ENCODE peak calls at places on chromosomes 16 and 17, in seven cellular contexts. Q is B cell, T is psoas muscle, R is uterus, G is HFF-Myc, X is A549, E is esophagus muscularis mucosa. D is an unnamed sample.

GRCh38 chr17:78356163-78356713 is 3.6 kb downstream of the SOCS3 start:
- DNase-seq in Q (peak; percentile 93), T (peak; percentile 73), R (no peak), G (peak; percentile 71), X (peak; percentile 67), E (no peak), D (peak; percentile 93)

GRCh38 chr16:14350081-14350480 is 279.0 kb downstream of the MRTFB start:
- DNase-seq in Q (no peak), T (no peak), R (no peak), G (no peak), X (no peak), E (no peak), D (no peak)

GRCh38 chr16:67000384-67001158 is 12.2 kb downstream of the CES4A start:
- DNase-seq in Q (peak; percentile 66), T (peak; percentile 73), R (peak; percentile 61), G (no peak), X (peak; percentile 58), E (no peak), D (peak; percentile 78)

GRCh38 chr16:57603110-57604024 is 25.1 kb upstream of the ADGRG1 start:
- DNase-seq in Q (no peak), T (no peak), R (no peak), G (no peak), X (no peak), E (no peak), D (no peak)

GRCh38 chr17:61422869-61423268 is 23.2 kb downstream of the TBX2 start:
- DNase-seq in Q (no peak), T (no peak), R (no peak), G (no peak), X (no peak), E (no peak), D (no peak)

GRCh38 chr16:85913688-85914422 is 14.9 kb downstream of the IRF8 start:
- DNase-seq in Q (no peak), T (no peak), R (no peak), G (no peak), X (no peak), E (no peak), D (no peak)

GRCh38 chr17:13534946-13535345 is 66.8 kb downstream of the HS3ST3A1 start:
- DNase-seq in Q (no peak), T (no peak), R (no peak), G (no peak), X (no peak), E (no peak), D (no peak)

GRCh38 chr16:14564323-14564722 is 65.7 kb downstream of the PARN start:
- DNase-seq in Q (no peak), T (no peak), R (no peak), G (no peak), X (no peak), E (no peak), D (no peak)

GRCh38 chr17:77888242-77889134 is 70.0 kb upstream of the TNRC6C start:
- DNase-seq in Q (no peak), T (peak; percentile 43), R (no peak), G (no peak), X (no peak), E (no peak), D (no peak)

GRCh38 chr17:2926019-2926650 is 129.9 kb downstream of the RAP1GAP2 start:
- DNase-seq in Q (no peak), T (no peak), R (no peak), G (no peak), X (no peak), E (no peak), D (no peak)

GRCh38 chr17:27996157-27997043 is 46.1 kb upstream of the NLK start:
- DNase-seq in Q (no peak), T (no peak), R (no peak), G (no peak), X (no peak), E (no peak), D (no peak)

GRCh38 chr16:65704866-65705265 is 583.0 kb upstream of the CDH11 start:
- DNase-seq in Q (no peak), T (no peak), R (no peak), G (no peak), X (no peak), E (no peak), D (no peak)

GRCh38 chr16:21150375-21151001 is at the start of gene DNAH3:
- DNase-seq in Q (no peak), T (no peak), R (no peak), G (no peak), X (no peak), E (no peak), D (no peak)

GRCh38 chr17:47649972-47650524 is 329 bp downstream of the KPNB1 start:
- DNase-seq in Q (peak; percentile 59), T (no peak), R (no peak), G (no peak), X (peak; percentile 53), E (peak; percentile 92), D (peak; percentile 71)

GRCh38 chr16:81486555-81487061 is 42.0 kb downstream of the CMIP start:
- DNase-seq in Q (no peak), T (peak; percentile 80), R (no peak), G (peak; percentile 51), X (no peak), E (no peak), D (no peak)

GRCh38 chr16:78428193-78428592 is 328.7 kb downstream of the WWOX start:
- DNase-seq in Q (no peak), T (no peak), R (no peak), G (no peak), X (no peak), E (no peak), D (no peak)

GRCh38 chr17:32998111-32998892 is 6.7 kb downstream of the SPACA3 start:
- DNase-seq in Q (peak; percentile 63), T (peak; percentile 83), R (peak; percentile 82), G (peak; percentile 49), X (peak; percentile 79), E (no peak), D (peak; percentile 83)

GRCh38 chr17:2214047-2214717 is 89.4 kb downstream of the SMG6 start:
- DNase-seq in Q (no peak), T (peak; percentile 72), R (peak; percentile 69), G (no peak), X (no peak), E (peak; percentile 94), D (no peak)

GRCh38 chr16:84535408-84535807 is 30.9 kb upstream of the MEAK7 start:
- DNase-seq in Q (no peak), T (no peak), R (no peak), G (no peak), X (no peak), E (no peak), D (no peak)

GRCh38 chr17:81815646-81815985 is 11.7 kb downstream of the GCGR start:
- DNase-seq in Q (no peak), T (no peak), R (no peak), G (no peak), X (no peak), E (no peak), D (no peak)

GRCh38 chr16:76345093-76345735 is 68.0 kb downstream of the CNTNAP4 start:
- DNase-seq in Q (no peak), T (peak; percentile 65), R (no peak), G (no peak), X (no peak), E (no peak), D (no peak)

GRCh38 chr16:82995927-82996441 is 369.2 kb downstream of the CDH13 start:
- DNase-seq in Q (no peak), T (no peak), R (peak; percentile 46), G (peak; percentile 91), X (no peak), E (no peak), D (no peak)

GRCh38 chr16:31507617-31507928 is 618 bp downstream of the RUSF1 start:
- DNase-seq in Q (no peak), T (no peak), R (no peak), G (no peak), X (no peak), E (no peak), D (no peak)

DNA sequence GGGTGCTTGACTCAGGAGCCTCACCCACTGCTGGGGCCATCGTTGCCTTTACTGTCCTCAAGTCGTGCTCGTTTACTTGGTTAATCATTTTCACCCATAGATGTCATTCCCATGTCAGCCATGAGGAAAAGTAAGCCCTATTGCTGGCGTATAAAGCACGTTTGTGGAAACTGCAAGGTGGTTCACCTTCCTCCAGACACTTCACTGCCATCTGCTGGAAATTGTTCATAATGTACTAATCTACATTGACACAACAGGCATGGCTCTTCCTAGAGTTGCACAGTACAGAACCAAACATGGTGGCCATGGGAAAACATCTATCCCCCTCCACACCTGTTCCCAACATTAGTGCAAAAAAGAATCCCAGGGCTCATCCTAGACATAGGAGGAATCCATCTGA is 116.6 kb downstream of the ZNF18 start:
- DNase-seq in Q (no peak), T (no peak), R (no peak), G (no peak), X (peak; percentile 33), E (no peak), D (no peak)
- TF ChIP-seq CTCF in Q (no peak), T (no peak), R (no peak), G (no peak), X (peak; percentile 34), E (peak; percentile 22), D (no peak)

GRCh38 chr17:44222112-44222869 is 2.8 kb upstream of the UBTF start:
- DNase-seq in Q (peak; percentile 65), T (peak; percentile 86), R (peak; percentile 85), G (no peak), X (peak; percentile 87), E (peak; percentile 96), D (peak; percentile 80)
- TF ChIP-seq CTCF in Q (no peak), T (peak; percentile 8), R (peak; percentile 48), G (peak; percentile 26), X (peak; percentile 24), E (peak; percentile 30), D (peak; percentile 19)

GRCh38 chr16:1545044-1545736 is 11.7 kb downstream of the TMEM204 start:
- DNase-seq in Q (no peak), T (peak; percentile 69), R (peak; percentile 67), G (no peak), X (no peak), E (no peak), D (no peak)

GRCh38 chr16:1542533-1542932 is 9.1 kb downstream of the TMEM204 start:
- DNase-seq in Q (no peak), T (peak; percentile 48), R (no peak), G (no peak), X (no peak), E (no peak), D (no peak)

GRCh38 chr16:1541293-1542165 is 8.1 kb downstream of the TMEM204 start:
- DNase-seq in Q (no peak), T (no peak), R (no peak), G (no peak), X (no peak), E (no peak), D (no peak)

GRCh38 chr16:1542166-1542500 is 8.7 kb downstream of the TMEM204 start:
- DNase-seq in Q (no peak), T (no peak), R (no peak), G (no peak), X (no peak), E (no peak), D (no peak)

GRCh38 chr16:1543085-1543896 is 9.8 kb downstream of the TMEM204 start:
- DNase-seq in Q (peak; percentile 57), T (peak; percentile 82), R (peak; percentile 79), G (peak; percentile 61), X (peak; percentile 51), E (no peak), D (peak; percentile 77)
- TF ChIP-seq CTCF in Q (no peak), T (no peak), R (no peak), G (peak; percentile 11), X (no peak), E (no peak), D (no peak)

GRCh38 chr16:5415123-5415522 is 317.5 kb upstream of the EEF2KMT start:
- DNase-seq in Q (no peak), T (no peak), R (no peak), G (no peak), X (no peak), E (no peak), D (no peak)

GRCh38 chr16:5416013-5416412 is 318.4 kb upstream of the EEF2KMT start:
- DNase-seq in Q (no peak), T (no peak), R (no peak), G (no peak), X (no peak), E (no peak), D (no peak)

GRCh38 chr16:5412721-5413120 is 315.1 kb upstream of the EEF2KMT start:
- DNase-seq in Q (no peak), T (no peak), R (no peak), G (no peak), X (no peak), E (no peak), D (no peak)
- TF ChIP-seq CTCF in Q (no peak), T (no peak), R (no peak), G (no peak), X (no peak), E (no peak), D (no peak)

D was measured in GM13976.